ENCODE peak calls at places on chromosomes 3 and 15, in four cellular contexts. I, O, L and J are unnamed samples. For H3K79me2, the result is how much of the 10 kb centered on the place peaks cover.

GRCh38 chr3:38102073-38102844 is 34.7 kb downstream of the ACAA1 start:
- DNase-seq in L (no peak), I (no peak), O (no peak), J (no peak)

GRCh38 chr3:42562047-42562907 is 19.5 kb downstream of the SEC22C start:
- DNase-seq in I (no peak), O (no peak), L (no peak), J (no peak)

GRCh38 chr3:142603340-142603730 is 7.1 kb downstream of the PLS1 start:
- DNase-seq in I (no peak), L (no peak), O (no peak), J (no peak)

GRCh38 chr3:65967376-65967775 is 71.3 kb downstream of the MAGI1 start:
- DNase-seq in I (no peak), L (no peak), O (no peak), J (no peak)

GRCh38 chr15:52228928-52229327 is 37.7 kb upstream of the GNB5 start:
- DNase-seq in I (peak), O (peak), L (peak), J (peak)

GRCh38 chr3:16808393-16809107 is 76.2 kb upstream of the PLCL2 start:
- DNase-seq in I (peak), O (no peak), L (no peak), J (no peak)

GRCh38 chr15:76359152-76359551 is 22.6 kb downstream of the ISL2 start:
- DNase-seq in I (no peak), O (no peak), L (no peak), J (no peak)

GRCh38 chr3:136818851-136819783 is at the start of gene SLC35G2:
- DNase-seq in L (peak), O (peak), I (peak), J (peak)

GRCh38 chr3:111967651-111968274 is 11.1 kb upstream of the ABHD10 start:
- DNase-seq in I (peak), O (peak), L (peak), J (peak)

GRCh38 chr3:38205472-38205805 is 40.1 kb downstream of the OXSR1 start:
- DNase-seq in O (no peak), I (no peak), L (no peak), J (no peak)

GRCh38 chr3:13420051-13420816 is at the start of gene NUP210:
- DNase-seq in L (peak), I (peak), O (peak), J (peak)

GRCh38 chr3:104460477-104461406 is 906.0 kb upstream of the ALCAM start:
- DNase-seq in I (peak), O (peak), L (peak), J (peak)

GRCh38 chr15:74238984-74239645 is 3.0 kb downstream of the CCDC33 start:
- DNase-seq in O (no peak), I (no peak), L (no peak), J (no peak)

GRCh38 chr3:61877359-61877770 is 316.0 kb downstream of the PTPRG start:
- DNase-seq in O (peak), I (no peak), L (peak), J (peak)

GRCh38 chr3:127673191-127674098 is 693 bp downstream of the ABTB1 start:
- DNase-seq in I (peak), O (peak), L (peak), J (peak)

GRCh38 chr3:152471814-152472605 is 203.3 kb downstream of the MBNL1 start:
- DNase-seq in O (peak), I (peak), L (peak), J (peak)

GRCh38 chr3:169308654-169309325 is 354.7 kb downstream of the MECOM start:
- DNase-seq in I (no peak), O (no peak), L (no peak), J (no peak)

GRCh38 chr3:88912294-88913014 is 195.0 kb upstream of the EPHA3 start:
- DNase-seq in I (no peak), L (no peak), O (peak), J (no peak)

GRCh38 chr3:28906561-28907310 is 374.1 kb upstream of the RBMS3 start:
- DNase-seq in L (no peak), I (no peak), O (no peak), J (no peak)

GRCh38 chr15:24862726-24863521 is 91.9 kb upstream of the SNRPN start:
- DNase-seq in O (peak), L (no peak), I (peak), J (no peak)

GRCh38 chr3:195270350-195271115 is 426 bp downstream of the XXYLT1 start:
- DNase-seq in I (peak), O (peak), L (peak), J (peak)

GRCh38 chr3:61571516-61572336 is 10.4 kb downstream of the PTPRG start:
- DNase-seq in I (no peak), L (no peak), O (no peak), J (no peak)

GRCh38 chr3:188507244-188507720 is 353.3 kb downstream of the LPP start:
- DNase-seq in L (peak), I (no peak), O (no peak), J (peak)

GRCh38 chr3:47892284-47892683 is 89.3 kb downstream of the DHX30 start:
- DNase-seq in I (no peak), L (no peak), O (peak), J (no peak)

GRCh38 chr15:51758645-51759044 is 7.2 kb downstream of the TMOD2 start:
- DNase-seq in L (no peak), I (no peak), O (no peak), J (peak)

GRCh38 chr3:113746955-113747718 is at the start of gene ATP6V1A:
- DNase-seq in L (peak), O (peak), I (peak), J (peak)

GRCh38 chr3:119778811-119779210 is 3.1 kb upstream of the NR1I2 start:
- DNase-seq in I (no peak), O (no peak), L (no peak), J (no peak)

GRCh38 chr3:184050217-184050847 is 2.5 kb upstream of the HTR3C start:
- DNase-seq in I (peak), L (peak), O (no peak), J (no peak)

GRCh38 chr3:122258757-122259371 is 66.2 kb upstream of the CSTA start:
- DNase-seq in L (peak), O (peak), I (peak), J (peak)

GRCh38 chr15:96002890-96003859 is 327.3 kb upstream of the NR2F2 start:
- DNase-seq in I (no peak), O (no peak), L (no peak), J (no peak)

GRCh38 chr3:10310578-10310977 is 10.3 kb downstream of the SEC13 start:
- DNase-seq in I (no peak), O (no peak), L (no peak), J (no peak)

GRCh38 chr3:30286007-30286669 is 320.3 kb upstream of the TGFBR2 start:
- DNase-seq in I (peak), L (no peak), O (peak), J (peak)

GRCh38 chr3:105518806-105519418 is 152.2 kb downstream of the ALCAM start:
- DNase-seq in O (peak), L (peak), I (peak), J (peak)

GRCh38 chr3:1092771-1093170 is at the start of gene CNTN6:
- DNase-seq in O (peak), I (no peak), L (no peak), J (peak)

GRCh38 chr3:50620846-50621245 is 3.9 kb downstream of the MAPKAPK3 start:
- DNase-seq in L (no peak), O (no peak), I (peak), J (no peak)

GRCh38 chr3:59559721-59560514 is 510.1 kb upstream of the CFAP20DC start:
- DNase-seq in O (peak), L (no peak), I (peak), J (peak)

GRCh38 chr3:106825962-106826605 is 551.2 kb upstream of the CCDC54 start:
- DNase-seq in O (peak), I (peak), L (no peak), J (peak)
- H3K79me2 ChIP-seq in O (under half), I (under half), L (under half), J (under half)

DNA sequence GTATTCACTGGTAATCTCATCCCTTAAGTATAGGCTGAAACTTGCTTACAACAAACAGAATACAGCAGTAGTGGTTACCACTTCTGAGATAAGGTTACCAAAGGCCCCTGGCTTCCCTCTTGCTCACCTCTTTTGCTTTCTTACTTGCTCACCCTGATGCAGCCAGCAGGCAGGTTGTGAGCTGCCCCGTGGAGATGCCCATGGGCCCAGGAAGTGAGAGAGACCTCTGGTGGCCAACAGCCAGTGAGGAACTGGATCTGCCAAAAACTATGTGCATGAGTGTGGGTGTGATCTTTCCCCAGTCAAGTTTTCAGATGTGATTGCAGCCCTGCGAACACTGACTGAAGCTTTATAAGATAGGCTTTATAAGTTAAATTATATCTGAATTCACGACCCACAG is 48.7 kb downstream of the NMNAT3 start:
- DNase-seq in O (peak), I (peak), L (peak), J (no peak)
- TF ChIP-seq CTCF in O (peak), I (peak), L (peak), J (peak)

GRCh38 chr3:101070260-101071121 is 77.3 kb upstream of the ABI3BP start:
- DNase-seq in O (peak), L (peak), I (peak), J (peak)

GRCh38 chr3:101065962-101066361 is 72.7 kb upstream of the ABI3BP start:
- DNase-seq in I (peak), L (no peak), O (no peak), J (peak)

GRCh38 chr3:101069796-101070195 is 76.6 kb upstream of the ABI3BP start:
- DNase-seq in I (no peak), L (no peak), O (no peak), J (peak)

GRCh38 chr3:101068876-101069606 is 75.8 kb upstream of the ABI3BP start:
- DNase-seq in L (no peak), I (no peak), O (no peak), J (no peak)

GRCh38 chr3:101066776-101067175 is 73.6 kb upstream of the ABI3BP start:
- DNase-seq in I (peak), L (no peak), O (no peak), J (no peak)
- H3K27ac ChIP-seq in I (peak), L (no peak), O (no peak), J (peak)

GRCh38 chr15:56217341-56217740 is 26.3 kb downstream of the RFX7 start:
- DNase-seq in O (no peak), I (no peak), L (no peak), J (no peak)
- H3K79me2 ChIP-seq in O (half or more), I (under half), L (half or more), J (half or more)

GRCh38 chr3:129591932-129592331 is 14.5 kb downstream of the PLXND1 start:
- DNase-seq in I (no peak), L (no peak), O (no peak), J (no peak)

GRCh38 chr3:129593595-129594339 is 12.7 kb downstream of the PLXND1 start:
- DNase-seq in O (peak), I (no peak), L (peak), J (no peak)

GRCh38 chr3:129594907-129595390 is 11.5 kb downstream of the PLXND1 start:
- DNase-seq in L (no peak), I (no peak), O (no peak), J (no peak)

GRCh38 chr3:129592362-129593150 is 13.9 kb downstream of the PLXND1 start:
- DNase-seq in L (no peak), I (no peak), O (peak), J (peak)

DNA sequence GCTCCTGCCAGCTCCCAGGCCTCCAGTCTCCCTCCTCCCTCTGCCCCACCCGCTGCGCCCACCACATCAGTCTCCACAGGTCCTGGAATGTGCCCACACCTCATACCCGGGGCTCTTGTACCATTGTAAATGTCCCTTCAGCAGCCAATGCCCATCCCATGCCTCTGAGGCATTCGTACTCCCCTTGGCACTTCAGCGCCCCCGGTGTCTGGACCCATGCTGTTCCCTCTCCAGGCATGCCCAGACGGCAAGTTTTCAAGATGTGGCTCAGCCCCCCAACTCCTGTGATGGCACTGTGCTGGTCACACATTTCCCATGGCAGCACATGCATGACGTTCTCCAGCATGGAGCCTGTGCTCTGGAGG is 13.3 kb downstream of the PLXND1 start:
- DNase-seq in I (no peak), L (no peak), O (no peak), J (no peak)
- TF ChIP-seq CTCF in I (no peak), L (peak), O (no peak), J (no peak)

GRCh38 chr3:197736010-197736490 is 654 bp downstream of the RUBCN start:
- DNase-seq in L (peak), I (no peak), O (peak), J (peak)

GRCh38 chr3:197734667-197735318 is 1.9 kb downstream of the RUBCN start:
- DNase-seq in L (peak), I (no peak), O (no peak), J (no peak)

GRCh38 chr3:197733042-197733441 is 3.7 kb downstream of the RUBCN start:
- DNase-seq in O (no peak), I (no peak), L (no peak), J (no peak)

GRCh38 chr3:197730200-197730599 is 6.5 kb downstream of the RUBCN start:
- DNase-seq in O (no peak), L (no peak), I (peak), J (no peak)
- H3K27ac ChIP-seq in O (no peak), L (no peak), I (peak), J (no peak)

DNA sequence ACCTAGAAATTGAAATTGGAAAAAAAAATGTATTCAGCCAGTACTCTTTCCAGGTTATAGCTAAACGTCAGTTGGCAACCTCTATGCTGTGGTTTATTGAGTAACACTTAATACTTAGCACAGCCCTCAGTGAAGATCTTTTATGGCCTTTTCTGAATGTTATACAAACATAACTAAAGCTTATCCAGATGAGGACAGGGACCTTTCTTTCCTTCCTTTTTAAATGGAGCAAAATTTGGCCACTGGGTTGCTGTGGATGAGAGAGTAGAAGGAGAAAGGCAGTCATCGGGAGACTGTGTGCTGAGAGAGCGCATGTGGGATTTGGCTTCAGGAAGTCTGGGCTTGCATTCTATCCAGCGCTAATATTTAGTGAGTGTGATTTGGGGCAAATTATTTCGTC is 36.1 kb downstream of the IGF1R start:
- DNase-seq in O (no peak), I (peak), L (no peak), J (peak)
- H3K79me2 ChIP-seq in O (half or more), I (under half), L (under half), J (half or more)